ENCODE peak calls at places on chromosomes 4 and X, in four cellular contexts. A is adrenal gland, G is esophagus squamous epithelium, Q is NT2/D1. H is an unnamed sample. For H3K36me3, the result is how much of the 10 kb centered on the place peaks cover.

GRCh38 chrX:19683817-19684216 is 168.5 kb upstream of the MAP3K15 start:
- DNase-seq in A (no peak), G (no peak), Q (no peak), H (no peak)

GRCh38 chr4:15488658-15489470 is 19.2 kb downstream of the CC2D2A start:
- DNase-seq in A (no peak), G (no peak), Q (no peak), H (no peak)

GRCh38 chr4:42712854-42713253 is 55.9 kb upstream of the ATP8A1 start:
- DNase-seq in A (no peak), G (no peak), Q (no peak), H (no peak)

GRCh38 chr4:113223001-113223400 is 173.5 kb downstream of the ANK2 start:
- DNase-seq in A (no peak), G (no peak), Q (no peak), H (no peak)

GRCh38 chrX:28586291-28586690 is 955 bp upstream of the IL1RAPL1 start:
- DNase-seq in A (no peak), G (no peak), Q (peak), H (peak)

GRCh38 chr4:27350161-27350560 is 489.5 kb downstream of the STIM2 start:
- DNase-seq in A (no peak), G (no peak), Q (no peak), H (no peak)

GRCh38 chrX:10477525-10477924 is 142.9 kb downstream of the MID1 start:
- DNase-seq in A (no peak), G (no peak), Q (no peak), H (no peak)

GRCh38 chrX:16855363-16856075 is 14.6 kb downstream of the RBBP7 start:
- DNase-seq in A (no peak), G (no peak), Q (no peak), H (no peak)

GRCh38 chr4:94076498-94076897 is 131.2 kb upstream of the SMARCAD1 start:
- DNase-seq in A (no peak), G (no peak), Q (no peak), H (peak)

GRCh38 chr4:8200302-8200975 is 1.3 kb downstream of the SH3TC1 start:
- DNase-seq in A (peak), G (no peak), Q (no peak), H (no peak)

GRCh38 chr4:178738026-178738425 is 1295.8 kb upstream of the AGA start:
- DNase-seq in A (no peak), G (no peak), Q (no peak), H (no peak)

GRCh38 chrX:661154-661553 is 30.6 kb downstream of the SHOX start:
- DNase-seq in A (no peak), G (no peak), Q (no peak), H (no peak)

GRCh38 chrX:56800801-56801200 is 71.8 kb downstream of the NBDY start:
- DNase-seq in A (no peak), G (no peak), Q (no peak), H (peak)

DNA sequence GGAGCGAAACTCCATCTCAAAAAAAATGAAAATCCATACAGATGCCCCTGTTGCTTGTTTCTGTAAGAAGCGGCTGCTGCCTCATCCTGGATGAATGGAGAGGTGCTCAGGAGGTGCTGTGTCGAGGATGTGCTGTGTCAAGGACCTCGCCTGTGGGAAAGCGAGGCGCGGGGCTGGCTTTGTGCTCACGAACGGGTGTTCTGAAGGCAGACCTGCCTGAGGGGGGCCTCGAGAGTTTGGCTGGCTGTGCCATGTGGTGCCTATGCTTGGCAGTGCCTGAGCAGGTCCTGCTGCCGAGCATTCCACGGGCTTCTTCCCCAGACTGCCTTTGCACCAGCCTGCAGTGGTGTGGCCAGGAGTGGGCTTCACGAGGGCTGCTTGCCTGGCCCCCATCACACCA is 61.5 kb downstream of the NSD2 start:
- DNase-seq in A (no peak), G (no peak), Q (no peak), H (no peak)
- H3K36me3 ChIP-seq in A (under half), G (half or more), Q (half or more), H (under half)

DNA sequence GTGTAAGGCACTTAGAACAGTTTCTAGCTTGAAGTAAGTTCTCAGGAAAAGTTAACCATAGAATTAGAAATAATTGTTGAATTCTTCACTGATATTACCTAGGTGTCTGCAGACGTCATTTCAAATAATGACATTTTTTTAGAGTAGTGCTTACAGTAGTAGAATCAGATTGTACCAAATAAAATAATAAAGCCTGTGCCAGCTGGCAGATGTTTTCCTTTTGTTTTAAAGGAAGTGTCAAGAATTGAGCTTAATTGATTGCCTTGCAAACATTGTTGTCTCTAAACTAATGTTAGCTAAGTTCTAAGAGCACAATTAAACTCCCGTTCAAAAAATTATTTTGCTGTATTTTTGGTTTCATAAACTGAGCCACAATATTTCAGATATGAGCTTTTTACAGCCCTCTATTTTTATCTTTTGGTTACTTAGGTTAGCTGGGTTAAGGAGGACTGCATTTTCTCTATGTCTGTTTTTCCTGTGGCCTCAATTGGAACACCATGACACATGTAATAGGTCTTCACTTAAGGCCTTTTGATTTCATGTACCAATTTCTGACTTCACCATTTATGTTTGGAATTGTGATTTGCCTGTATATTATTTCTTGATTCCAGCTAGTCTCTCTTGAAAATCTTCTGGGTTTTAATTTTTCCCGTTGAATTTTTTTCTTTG is 64.2 kb downstream of the DCUN1D4 start:
- DNase-seq in A (no peak), G (no peak), Q (no peak), H (no peak)
- H3K36me3 ChIP-seq in A (under half), G (half or more), Q (half or more), H (under half)

GRCh38 chr4:12644261-12644660 is 839.9 kb downstream of the RAB28 start:
- DNase-seq in A (no peak), G (no peak), Q (no peak), H (no peak)
- H3K36me3 ChIP-seq in A (under half), G (under half), Q (under half), H (under half)

GRCh38 chr4:25783943-25784342 is 78.8 kb downstream of the SEL1L3 start:
- DNase-seq in A (no peak), G (no peak), Q (no peak), H (no peak)
- H3K36me3 ChIP-seq in A (under half), G (under half), Q (under half), H (under half)

DNA sequence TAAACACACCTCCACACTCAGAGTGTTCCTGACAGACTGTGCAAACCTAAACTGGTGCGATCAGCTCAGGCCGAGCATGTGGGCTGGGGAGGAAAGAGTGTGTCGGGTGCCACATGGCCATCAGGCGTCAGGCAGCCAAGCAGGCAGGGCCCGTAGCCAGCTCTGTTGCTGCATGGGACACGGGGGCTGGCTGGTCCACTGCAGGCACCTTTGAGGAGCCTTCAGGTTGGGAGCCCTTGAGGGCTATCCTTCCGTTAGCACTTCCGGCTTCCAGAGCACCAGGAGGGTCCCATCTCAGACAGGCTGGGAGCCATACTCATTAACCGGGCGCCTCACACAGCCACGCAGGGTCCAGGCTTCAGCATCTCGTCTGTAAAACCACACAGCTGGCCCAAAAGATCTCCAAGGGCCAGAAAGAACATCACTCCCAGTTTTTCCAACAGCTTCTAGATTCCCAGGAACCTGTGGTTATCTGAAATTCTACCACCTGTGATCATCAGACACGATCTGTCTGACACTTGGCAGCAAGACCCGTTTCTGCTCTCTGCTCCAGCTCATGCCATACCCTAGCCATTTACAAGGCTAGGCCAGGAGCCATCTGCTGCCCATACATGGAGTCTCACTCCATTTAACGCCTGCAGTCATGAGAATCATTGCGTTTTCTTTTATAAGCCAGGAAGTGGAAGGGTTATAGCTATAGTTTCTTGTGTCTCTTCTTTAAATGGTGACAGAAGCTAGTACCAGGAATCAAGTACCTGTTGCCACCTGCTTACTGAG is 87.5 kb downstream of the NSUN7 start:
- DNase-seq in A (no peak), G (no peak), Q (no peak), H (peak)
- H3K36me3 ChIP-seq in A (under half), G (under half), Q (under half), H (under half)

GRCh38 chr4:172938870-172939269 is 229.7 kb upstream of the GALNT7 start:
- DNase-seq in A (no peak), G (no peak), Q (no peak), H (no peak)

DNA sequence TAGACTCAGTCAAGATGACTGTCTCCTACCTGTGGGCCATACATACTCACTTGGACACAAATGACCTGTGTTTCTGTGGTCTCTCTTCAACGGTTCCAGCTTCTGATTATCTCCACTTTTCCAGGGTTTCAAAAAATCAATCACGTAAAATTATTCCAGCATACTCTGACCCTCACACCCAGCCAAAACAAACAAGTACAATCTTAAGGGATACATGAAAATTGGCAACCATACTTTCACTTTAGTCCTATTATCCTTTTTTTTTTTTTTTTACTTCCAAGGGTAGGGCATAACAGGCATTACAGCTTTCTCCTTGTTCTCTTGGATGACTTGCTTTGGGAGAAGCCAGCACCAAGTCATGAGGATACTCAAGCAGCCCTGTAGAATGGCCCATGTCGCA is 225.8 kb upstream of the GALNT7 start:
- DNase-seq in A (no peak), G (no peak), Q (no peak), H (no peak)
- H3K36me3 ChIP-seq in A (under half), G (under half), Q (under half), H (under half)

DNA sequence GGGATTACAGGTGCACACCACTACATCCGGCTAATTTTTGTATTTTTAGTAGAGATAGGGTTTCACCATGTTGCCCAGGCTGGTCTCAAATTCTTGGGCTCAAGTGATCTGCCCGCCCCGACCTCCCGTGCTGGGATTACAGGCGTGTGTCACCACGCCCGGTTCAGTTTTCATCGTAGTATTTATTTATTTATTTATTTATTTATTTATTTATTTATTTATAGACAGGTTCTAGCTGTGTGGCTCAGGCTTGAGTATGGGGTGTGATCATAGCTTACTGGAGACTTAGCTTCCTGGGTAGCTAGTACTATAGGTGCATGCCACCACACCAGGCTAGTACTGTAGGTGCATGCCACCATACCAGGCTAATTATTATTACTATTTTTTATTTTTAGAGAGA is 64.1 kb upstream of the STOX2 start:
- DNase-seq in A (no peak), G (no peak), Q (no peak), H (no peak)
- H3K36me3 ChIP-seq in A (under half), G (under half), Q (under half), H (under half)

GRCh38 chrX:48818866-48819265 is 7.4 kb upstream of the ERAS start:
- DNase-seq in A (no peak), G (no peak), Q (no peak), H (no peak)
- H3K36me3 ChIP-seq in A (under half), G (half or more), Q (half or more), H (under half)

GRCh38 chr4:48175328-48175727 is 41.3 kb upstream of the TXK start:
- DNase-seq in A (no peak), G (no peak), Q (peak), H (peak)
- H3K36me3 ChIP-seq in A (under half), G (under half), Q (under half), H (under half)